ENCODE peak calls at places on chromosomes 1 and 21, in six cellular contexts. One of them, this sample, is unnamed.

GRCh38 chr1:74502858-74503257 is 9.6 kb downstream of the LRRC53 start:
- DNase-seq in GM13976: no peak
- DNase-seq in AG04450: no peak
- DNase-seq in testis: no peak
- DNase-seq in CD8-positive, alpha-beta T cell: no peak
- DNase-seq in left lung: no peak
- DNase-seq in this sample: no peak

GRCh38 chr21:14584357-14585095 is 38.4 kb upstream of the SAMSN1 start:
- DNase-seq in GM13976: no peak
- DNase-seq in AG04450: no peak
- DNase-seq in CD8-positive, alpha-beta T cell: no peak
- DNase-seq in left lung: no peak
- DNase-seq in testis: no peak
- DNase-seq in this sample: no peak

GRCh38 chr1:30478799-30479198 is 244.6 kb downstream of the MATN1 start:
- DNase-seq in CD8-positive, alpha-beta T cell: no peak
- DNase-seq in AG04450: no peak
- DNase-seq in GM13976: no peak
- DNase-seq in testis: no peak
- DNase-seq in left lung: no peak
- DNase-seq in this sample: no peak

GRCh38 chr1:167447521-167448136 is 70.7 kb downstream of the CD247 start:
- DNase-seq in AG04450: no peak
- DNase-seq in GM13976: peak
- DNase-seq in CD8-positive, alpha-beta T cell: peak
- DNase-seq in left lung: peak
- DNase-seq in testis: no peak
- DNase-seq in this sample: peak

GRCh38 chr21:42513985-42514882 is 582 bp downstream of the SLC37A1 start:
- DNase-seq in GM13976: peak
- DNase-seq in left lung: peak
- DNase-seq in testis: peak
- DNase-seq in AG04450: no peak
- DNase-seq in CD8-positive, alpha-beta T cell: peak
- DNase-seq in this sample: peak

GRCh38 chr1:226656601-226657277 is 82.3 kb downstream of the ITPKB start:
- DNase-seq in GM13976: no peak
- DNase-seq in testis: no peak
- DNase-seq in CD8-positive, alpha-beta T cell: no peak
- DNase-seq in left lung: no peak
- DNase-seq in AG04450: no peak
- DNase-seq in this sample: no peak

GRCh38 chr1:27992271-27992670 is 32.5 kb downstream of the XKR8 start:
- DNase-seq in AG04450: no peak
- DNase-seq in testis: no peak
- DNase-seq in CD8-positive, alpha-beta T cell: peak
- DNase-seq in left lung: peak
- DNase-seq in GM13976: no peak
- DNase-seq in this sample: no peak

GRCh38 chr1:29317063-29317915 is 81.0 kb downstream of the PTPRU start:
- DNase-seq in AG04450: no peak
- DNase-seq in left lung: no peak
- DNase-seq in GM13976: no peak
- DNase-seq in testis: no peak
- DNase-seq in CD8-positive, alpha-beta T cell: no peak
- DNase-seq in this sample: no peak

GRCh38 chr21:21165063-21165645 is 166.9 kb downstream of the NCAM2 start:
- DNase-seq in CD8-positive, alpha-beta T cell: no peak
- DNase-seq in left lung: no peak
- DNase-seq in GM13976: no peak
- DNase-seq in AG04450: peak
- DNase-seq in testis: no peak
- DNase-seq in this sample: no peak

GRCh38 chr1:74468982-74469603 is 43.3 kb downstream of the LRRC53 start:
- DNase-seq in left lung: no peak
- DNase-seq in GM13976: peak
- DNase-seq in testis: no peak
- DNase-seq in AG04450: peak
- DNase-seq in CD8-positive, alpha-beta T cell: no peak
- DNase-seq in this sample: no peak

GRCh38 chr1:76827066-76827465 is 40.2 kb upstream of the ST6GALNAC5 start:
- DNase-seq in GM13976: no peak
- DNase-seq in AG04450: no peak
- DNase-seq in testis: no peak
- DNase-seq in left lung: no peak
- DNase-seq in CD8-positive, alpha-beta T cell: no peak
- DNase-seq in this sample: no peak

GRCh38 chr1:245978915-245979314 is 528.2 kb downstream of the SMYD3 start:
- DNase-seq in GM13976: no peak
- DNase-seq in left lung: no peak
- DNase-seq in AG04450: no peak
- DNase-seq in testis: no peak
- DNase-seq in CD8-positive, alpha-beta T cell: no peak
- DNase-seq in this sample: no peak

GRCh38 chr1:24558902-24559791 is 3.3 kb downstream of the NCMAP start:
- DNase-seq in GM13976: no peak
- DNase-seq in AG04450: peak
- DNase-seq in testis: no peak
- DNase-seq in left lung: peak
- DNase-seq in CD8-positive, alpha-beta T cell: no peak
- DNase-seq in this sample: peak

GRCh38 chr1:167191958-167192357 is 28.7 kb upstream of the POU2F1 start:
- DNase-seq in CD8-positive, alpha-beta T cell: no peak
- DNase-seq in testis: no peak
- DNase-seq in AG04450: no peak
- DNase-seq in GM13976: no peak
- DNase-seq in left lung: no peak
- DNase-seq in this sample: no peak

GRCh38 chr1:14855278-14855677 is 256.8 kb downstream of the KAZN start:
- DNase-seq in testis: no peak
- DNase-seq in GM13976: no peak
- DNase-seq in CD8-positive, alpha-beta T cell: no peak
- DNase-seq in left lung: no peak
- DNase-seq in AG04450: no peak
- DNase-seq in this sample: no peak

GRCh38 chr1:245156041-245156735 is 1.4 kb downstream of the KIF26B start:
- DNase-seq in left lung: peak
- DNase-seq in AG04450: no peak
- DNase-seq in GM13976: peak
- DNase-seq in testis: peak
- DNase-seq in CD8-positive, alpha-beta T cell: peak
- DNase-seq in this sample: peak

GRCh38 chr1:102954576-102954975 is 153.7 kb downstream of the COL11A1 start:
- DNase-seq in AG04450: no peak
- DNase-seq in GM13976: no peak
- DNase-seq in left lung: no peak
- DNase-seq in CD8-positive, alpha-beta T cell: no peak
- DNase-seq in testis: no peak
- DNase-seq in this sample: no peak

GRCh38 chr1:171948491-171948890 is 107.2 kb downstream of the DNM3 start:
- DNase-seq in GM13976: no peak
- DNase-seq in AG04450: no peak
- DNase-seq in testis: no peak
- DNase-seq in CD8-positive, alpha-beta T cell: no peak
- DNase-seq in left lung: no peak
- DNase-seq in this sample: no peak

GRCh38 chr1:25549273-25550154 is 6.1 kb downstream of the LDLRAP1 start:
- DNase-seq in left lung: peak
- DNase-seq in CD8-positive, alpha-beta T cell: peak
- DNase-seq in AG04450: no peak
- DNase-seq in GM13976: peak
- DNase-seq in testis: no peak
- DNase-seq in this sample: no peak

GRCh38 chr21:34889287-34889536 is 159.9 kb downstream of the RUNX1 start:
- DNase-seq in AG04450: no peak
- DNase-seq in GM13976: no peak
- DNase-seq in left lung: peak
- DNase-seq in CD8-positive, alpha-beta T cell: no peak
- DNase-seq in testis: peak
- DNase-seq in this sample: peak

GRCh38 chr21:34890724-34891609 is 158.1 kb downstream of the RUNX1 start:
- DNase-seq in GM13976: peak
- DNase-seq in testis: peak
- DNase-seq in CD8-positive, alpha-beta T cell: no peak
- DNase-seq in left lung: peak
- DNase-seq in AG04450: no peak
- DNase-seq in this sample: peak

GRCh38 chr21:34891610-34891943 is 157.5 kb downstream of the RUNX1 start:
- DNase-seq in GM13976: no peak
- DNase-seq in AG04450: no peak
- DNase-seq in CD8-positive, alpha-beta T cell: no peak
- DNase-seq in left lung: no peak
- DNase-seq in testis: no peak
- DNase-seq in this sample: no peak

GRCh38 chr21:34889537-34890257 is 159.4 kb downstream of the RUNX1 start:
- DNase-seq in GM13976: peak
- DNase-seq in testis: peak
- DNase-seq in left lung: peak
- DNase-seq in AG04450: no peak
- DNase-seq in CD8-positive, alpha-beta T cell: peak
- DNase-seq in this sample: peak

DNA sequence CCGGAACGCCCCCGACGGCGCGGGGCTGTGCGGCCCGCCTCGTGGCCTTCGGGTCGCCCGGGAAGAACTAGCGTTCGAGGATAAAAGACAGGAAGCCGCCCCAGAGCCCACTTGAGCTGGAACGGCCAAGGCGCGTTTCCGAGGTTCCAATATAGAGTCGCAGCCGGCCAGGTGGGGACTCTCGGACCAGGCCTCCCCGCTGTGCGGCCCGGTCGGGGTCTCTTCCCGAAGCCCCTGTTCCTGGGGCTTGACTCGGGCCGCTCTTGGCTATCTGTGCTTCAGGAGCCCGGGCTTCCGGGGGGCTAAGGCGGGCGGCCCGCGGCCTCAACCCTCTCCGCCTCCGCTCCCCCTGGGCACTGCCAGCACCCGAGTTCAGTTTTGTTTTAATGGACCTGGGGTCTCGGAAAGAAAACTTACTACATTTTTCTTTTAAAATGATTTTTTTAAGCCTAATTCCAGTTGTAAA is 158.8 kb downstream of the RUNX1 start:
- DNase-seq in GM13976: no peak
- DNase-seq in left lung: no peak
- DNase-seq in CD8-positive, alpha-beta T cell: no peak
- DNase-seq in testis: no peak
- DNase-seq in AG04450: no peak
- DNase-seq in this sample: no peak
- TF ChIP-seq CTCF in GM13976: no peak
- TF ChIP-seq CTCF in left lung: no peak
- TF ChIP-seq CTCF in CD8-positive, alpha-beta T cell: no peak
- TF ChIP-seq CTCF in testis: no peak
- TF ChIP-seq CTCF in AG04450: no peak
- TF ChIP-seq CTCF in this sample: no peak

GRCh38 chr1:37037675-37038074 is 3.4 kb upstream of the GRIK3 start:
- DNase-seq in GM13976: no peak
- DNase-seq in left lung: no peak
- DNase-seq in testis: no peak
- DNase-seq in CD8-positive, alpha-beta T cell: no peak
- DNase-seq in AG04450: no peak
- DNase-seq in this sample: no peak

GRCh38 chr1:37038703-37039093 is 4.4 kb upstream of the GRIK3 start:
- DNase-seq in GM13976: no peak
- DNase-seq in left lung: no peak
- DNase-seq in CD8-positive, alpha-beta T cell: no peak
- DNase-seq in testis: no peak
- DNase-seq in AG04450: no peak
- DNase-seq in this sample: no peak

GRCh38 chr1:37035828-37036666 is 1.7 kb upstream of the GRIK3 start:
- DNase-seq in GM13976: peak
- DNase-seq in CD8-positive, alpha-beta T cell: no peak
- DNase-seq in left lung: no peak
- DNase-seq in testis: peak
- DNase-seq in AG04450: no peak
- DNase-seq in this sample: peak

GRCh38 chr1:37036667-37037053 is 2.3 kb upstream of the GRIK3 start:
- DNase-seq in left lung: no peak
- DNase-seq in testis: no peak
- DNase-seq in AG04450: no peak
- DNase-seq in GM13976: no peak
- DNase-seq in CD8-positive, alpha-beta T cell: no peak
- DNase-seq in this sample: no peak

DNA sequence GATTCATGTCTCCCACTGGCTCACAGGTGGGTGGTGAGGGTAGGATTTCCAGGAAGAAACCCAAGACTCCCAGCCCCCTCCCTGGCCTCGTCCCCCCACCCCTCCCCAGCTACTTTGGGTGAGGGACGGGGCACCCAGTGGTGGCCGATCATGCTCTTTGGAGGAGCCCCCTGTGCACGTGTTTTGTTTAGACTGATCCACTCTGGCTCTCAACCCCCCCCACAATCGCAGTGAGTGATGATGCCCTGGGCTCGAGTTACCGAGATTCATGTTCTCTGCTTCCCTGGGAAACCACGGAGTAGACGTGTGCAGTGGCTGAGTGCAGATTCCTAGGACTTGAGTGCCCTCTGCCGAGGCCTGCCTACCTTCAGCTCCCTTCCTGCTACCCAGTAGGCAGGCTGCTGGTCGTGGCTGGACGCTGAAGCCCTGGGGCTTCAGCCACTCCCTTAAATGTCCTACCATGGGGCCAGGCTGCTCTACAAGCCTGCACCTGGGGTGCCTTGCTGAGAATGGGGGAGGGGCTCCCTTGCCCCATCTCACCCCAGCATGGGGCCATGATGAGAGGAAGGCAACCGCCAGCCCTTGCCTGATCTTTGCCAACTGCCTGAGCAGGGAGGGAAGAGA is 3.9 kb upstream of the GRIK3 start:
- DNase-seq in CD8-positive, alpha-beta T cell: no peak
- DNase-seq in testis: peak
- DNase-seq in GM13976: no peak
- DNase-seq in left lung: no peak
- DNase-seq in AG04450: no peak
- DNase-seq in this sample: peak
- TF ChIP-seq CTCF in CD8-positive, alpha-beta T cell: no peak
- TF ChIP-seq CTCF in testis: no peak
- TF ChIP-seq CTCF in GM13976: no peak
- TF ChIP-seq CTCF in left lung: no peak
- TF ChIP-seq CTCF in AG04450: no peak
- TF ChIP-seq CTCF in this sample: no peak

GRCh38 chr21:43929217-43929971 is 64.4 kb downstream of the AGPAT3 start:
- DNase-seq in CD8-positive, alpha-beta T cell: no peak
- DNase-seq in AG04450: no peak
- DNase-seq in GM13976: no peak
- DNase-seq in testis: peak
- DNase-seq in left lung: no peak
- DNase-seq in this sample: no peak
- TF ChIP-seq CTCF in CD8-positive, alpha-beta T cell: no peak
- TF ChIP-seq CTCF in AG04450: no peak
- TF ChIP-seq CTCF in GM13976: no peak
- TF ChIP-seq CTCF in testis: no peak
- TF ChIP-seq CTCF in left lung: no peak
- TF ChIP-seq CTCF in this sample: no peak

DNA sequence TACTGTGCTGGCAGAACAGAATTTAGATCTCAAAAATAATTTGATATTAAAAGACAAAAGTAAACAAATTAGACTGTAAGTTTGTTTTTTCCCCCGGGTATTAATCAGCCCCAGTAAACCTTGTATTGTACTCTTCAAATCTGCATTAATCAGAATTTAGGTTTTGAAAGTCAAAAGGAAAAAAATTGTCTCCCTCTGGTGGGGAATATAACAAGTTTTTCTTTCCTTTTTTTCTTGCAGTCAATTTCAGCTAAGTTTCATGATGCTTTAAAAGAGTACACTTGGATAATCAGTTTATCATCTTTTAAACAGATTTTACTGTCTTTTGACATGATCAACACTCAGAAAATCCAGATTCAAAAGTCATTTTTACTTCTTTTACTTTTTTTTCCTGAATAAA is 134.5 kb upstream of the PKN2 start:
- DNase-seq in CD8-positive, alpha-beta T cell: no peak
- DNase-seq in testis: no peak
- DNase-seq in left lung: no peak
- DNase-seq in GM13976: no peak
- DNase-seq in AG04450: no peak
- DNase-seq in this sample: no peak
- TF ChIP-seq CTCF in CD8-positive, alpha-beta T cell: no peak
- TF ChIP-seq CTCF in testis: peak
- TF ChIP-seq CTCF in left lung: no peak
- TF ChIP-seq CTCF in GM13976: no peak
- TF ChIP-seq CTCF in AG04450: peak
- TF ChIP-seq CTCF in this sample: no peak